ENCODE peak calls at places on chromosome 13, in four cellular contexts. P is left cardiac atrium; O is stimulated activated CD4-positive, alpha-beta T cell treated with anti-CD3 and anti-CD28 coated beads, Interleukin-12 subunit alpha, Interleukin-12 subunit beta, amount 100 ng/mL, for 24 hours; H is uterus. Z is an unnamed sample.

GRCh38 chr13:32150794-32151193 is 119.2 kb downstream of the FRY start:
- DNase-seq in P (peak), O (no peak), H (peak), Z (no peak)

GRCh38 chr13:24684600-24684998 is 4.4 kb downstream of the ATP12A start:
- DNase-seq in P (no peak), O (peak), H (no peak), Z (no peak)

GRCh38 chr13:100828226-100828625 is 153.6 kb upstream of the TMTC4 start:
- DNase-seq in P (no peak), O (no peak), H (no peak), Z (peak)

GRCh38 chr13:26020536-26021290 is 31.1 kb downstream of the SHISA2 start:
- DNase-seq in P (no peak), O (no peak), H (no peak), Z (no peak)

GRCh38 chr13:37484056-37484455 is 114.5 kb downstream of the POSTN start:
- DNase-seq in P (no peak), O (no peak), H (no peak), Z (no peak)

GRCh38 chr13:77521194-77521593 is 14.3 kb upstream of the SCEL start:
- DNase-seq in P (no peak), O (no peak), H (no peak), Z (no peak)

GRCh38 chr13:90709329-90709728 is 638.2 kb upstream of the MIR17HG start:
- DNase-seq in P (no peak), O (no peak), H (no peak), Z (no peak)

GRCh38 chr13:50370303-50370950 is 355.2 kb downstream of the KCNRG start:
- DNase-seq in P (no peak), O (no peak), H (no peak), Z (no peak)

GRCh38 chr13:73702419-73703071 is 431.7 kb downstream of the KLF12 start:
- DNase-seq in P (no peak), O (peak), H (no peak), Z (peak)

GRCh38 chr13:99086149-99086868 is 108.4 kb upstream of the DOCK9 start:
- DNase-seq in P (peak), O (peak), H (peak), Z (peak)

GRCh38 chr13:29908411-29908810 is 58.0 kb upstream of the UBL3 start:
- DNase-seq in P (no peak), O (no peak), H (peak), Z (no peak)

GRCh38 chr13:38821753-38822551 is 135.1 kb downstream of the FREM2 start:
- DNase-seq in P (no peak), O (no peak), H (no peak), Z (peak)

GRCh38 chr13:111174377-111174776 is 59.3 kb downstream of the ARHGEF7 start:
- DNase-seq in P (no peak), O (no peak), H (no peak), Z (no peak)

GRCh38 chr13:112452380-112453206 is 76.4 kb downstream of the SPACA7 start:
- DNase-seq in P (no peak), O (no peak), H (no peak), Z (no peak)

GRCh38 chr13:114152831-114153371 is 20.5 kb upstream of the RASA3 start:
- DNase-seq in P (no peak), O (no peak), H (no peak), Z (no peak)

GRCh38 chr13:43159007-43159406 is 135.6 kb downstream of the DNAJC15 start:
- DNase-seq in P (no peak), O (no peak), H (no peak), Z (peak)

GRCh38 chr13:34179481-34179880 is 361.5 kb downstream of the RFC3 start:
- DNase-seq in P (no peak), O (no peak), H (no peak), Z (peak)

Z was measured in NCI-H146.